ENCODE peak calls at places on chromosomes 1 and 21, in four cellular contexts. R is type B pancreatic cell, W is uterus, N is fibroblast of pulmonary artery. V is an unnamed sample.

GRCh38 chr1:194873328-194873923 is 1687.0 kb upstream of the B3GALT2 start:
- DNase-seq in R (no peak), W (no peak), N (peak; percentile 30), V (no peak)

GRCh38 chr1:30106125-30106524 is 617.3 kb downstream of the MATN1 start:
- DNase-seq in R (no peak), W (peak; percentile 34), N (peak; percentile 38), V (peak; percentile 9)

GRCh38 chr1:9320520-9321479 is 28.1 kb downstream of the SPSB1 start:
- DNase-seq in R (no peak), W (no peak), N (no peak), V (no peak)

GRCh38 chr1:48001696-48002095 is 4.5 kb upstream of the TRABD2B start:
- DNase-seq in R (no peak), W (no peak), N (no peak), V (no peak)

GRCh38 chr1:110086959-110087358 is 16.5 kb upstream of the ALX3 start:
- DNase-seq in R (no peak), W (no peak), N (no peak), V (no peak)

GRCh38 chr1:19070197-19070651 is 113.7 kb upstream of the IFFO2 start:
- DNase-seq in R (no peak), W (no peak), N (no peak), V (no peak)

GRCh38 chr1:202698276-202698675 is 12.0 kb downstream of the SYT2 start:
- DNase-seq in R (no peak), W (no peak), N (no peak), V (no peak)

GRCh38 chr1:85862456-85862855 is 154.2 kb upstream of the ZNHIT6 start:
- DNase-seq in R (no peak), W (no peak), N (peak; percentile 21), V (peak; percentile 23)

GRCh38 chr21:39175154-39175553 is 8.1 kb downstream of the PSMG1 start:
- DNase-seq in R (no peak), W (no peak), N (peak; percentile 62), V (no peak)

GRCh38 chr1:164609084-164609483 is 50.1 kb downstream of the PBX1 start:
- DNase-seq in R (no peak), W (no peak), N (no peak), V (no peak)

GRCh38 chr1:168202941-168203654 is 22.7 kb upstream of the SFT2D2 start:
- DNase-seq in R (no peak), W (peak; percentile 47), N (peak; percentile 97), V (peak; percentile 67)

GRCh38 chr1:151837841-151838490 is 1.7 kb downstream of the C2CD4D start:
- DNase-seq in R (no peak), W (no peak), N (no peak), V (no peak)

GRCh38 chr1:118993712-118994049 is 5.5 kb upstream of the TBX15 start:
- DNase-seq in R (no peak), W (no peak), N (no peak), V (no peak)

GRCh38 chr1:153945131-153945794 is 1.3 kb downstream of the DENND4B start:
- DNase-seq in R (no peak), W (no peak), N (peak; percentile 63), V (no peak)

GRCh38 chr1:52674497-52675384 is 23.4 kb downstream of the COA7 start:
- DNase-seq in R (no peak), W (no peak), N (no peak), V (peak; percentile 29)

GRCh38 chr1:232991238-232991637 is 40.8 kb downstream of the NTPCR start:
- DNase-seq in R (no peak), W (no peak), N (no peak), V (no peak)

GRCh38 chr1:85245456-85245855 is 14.0 kb downstream of the C1orf52 start:
- DNase-seq in R (no peak), W (no peak), N (peak; percentile 11), V (no peak)

GRCh38 chr1:40382110-40382464 is 8.6 kb downstream of the SMAP2 start:
- DNase-seq in R (no peak), W (no peak), N (no peak), V (no peak)

GRCh38 chr1:40381268-40382109 is 8.0 kb downstream of the SMAP2 start:
- DNase-seq in R (no peak), W (no peak), N (no peak), V (no peak)

GRCh38 chr1:40383488-40384412 is 10.2 kb downstream of the SMAP2 start:
- DNase-seq in R (no peak), W (no peak), N (peak; percentile 73), V (no peak)

GRCh38 chr1:40383095-40383487 is 9.6 kb downstream of the SMAP2 start:
- DNase-seq in R (no peak), W (no peak), N (no peak), V (no peak)

DNA sequence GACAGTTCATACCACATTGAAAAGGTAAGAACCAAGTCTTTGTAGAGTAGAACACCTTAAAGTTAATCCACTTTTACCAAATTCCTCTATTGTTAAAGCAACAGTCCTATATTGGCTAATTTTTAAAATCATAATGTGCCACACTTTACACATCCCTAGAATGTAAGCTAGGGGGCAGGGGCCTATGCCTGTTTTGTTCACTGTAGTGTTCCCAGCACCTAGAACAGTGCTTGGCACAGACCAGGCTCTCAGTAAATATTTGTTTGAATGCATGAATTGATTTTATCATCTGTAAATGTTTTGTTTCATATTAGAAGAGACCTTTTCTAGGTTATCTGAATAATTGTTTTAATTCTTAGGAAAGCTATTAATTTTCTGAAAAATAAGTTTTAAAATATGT is 9.1 kb downstream of the SMAP2 start:
- DNase-seq in R (no peak), W (no peak), N (no peak), V (no peak)
- TF ChIP-seq CTCF in R (no peak), W (no peak), N (no peak), V (no peak)

GRCh38 chr1:42333662-42334239 is 1.3 kb downstream of the FOXJ3 start:
- DNase-seq in R (no peak), W (no peak), N (no peak), V (no peak)
- TF ChIP-seq CTCF in R (no peak), W (no peak), N (no peak), V (no peak)

GRCh38 chr21:41109174-41109573 is 58.8 kb upstream of the BACE2 start:
- DNase-seq in R (no peak), W (no peak), N (no peak), V (no peak)
- TF ChIP-seq CTCF in R (no peak), W (no peak), N (no peak), V (no peak)

DNA sequence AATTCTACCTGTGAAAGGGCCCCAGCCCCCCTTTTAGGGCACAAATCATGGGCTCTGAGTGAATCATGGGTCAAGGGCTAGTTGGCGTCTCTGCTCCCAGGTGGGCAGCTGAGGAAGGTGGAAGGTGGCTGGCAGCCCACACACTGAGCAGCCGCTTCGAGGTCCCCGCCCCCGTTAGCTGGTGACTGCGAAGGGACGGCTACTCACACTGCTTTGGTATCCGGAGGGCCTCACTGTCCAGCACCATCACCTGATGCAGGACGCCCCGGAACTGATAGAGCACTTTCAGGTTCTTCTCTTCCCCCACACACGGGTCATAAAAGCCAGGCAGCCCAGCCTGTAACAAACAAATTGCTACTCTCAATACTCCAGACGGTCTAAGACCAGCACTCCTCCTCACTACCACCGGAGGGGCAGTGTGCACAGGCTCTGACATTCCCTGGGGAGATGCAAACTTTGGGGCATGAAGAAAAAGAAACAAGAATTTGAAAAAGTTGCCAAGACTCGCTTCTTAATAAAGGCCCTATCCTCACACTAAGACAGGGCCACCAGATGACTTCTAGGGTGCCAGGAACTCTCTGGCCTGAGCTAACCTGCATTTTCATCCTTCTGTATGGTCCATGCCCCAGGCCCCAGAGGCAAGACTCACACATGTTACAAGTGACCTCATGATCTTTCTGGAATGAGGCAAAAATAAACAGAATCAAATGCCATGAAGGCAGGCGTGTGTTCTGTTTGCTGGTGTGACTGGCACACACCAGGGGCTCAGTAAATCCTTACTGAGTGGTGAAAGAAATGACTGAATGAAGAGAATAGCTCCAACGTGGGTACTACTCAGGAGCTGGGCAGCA is 11.5 kb downstream of the THAP3 start:
- DNase-seq in R (no peak), W (no peak), N (no peak), V (no peak)
- TF ChIP-seq CTCF in R (peak; percentile 19), W (no peak), N (no peak), V (no peak)

V was measured in brain microvascular endothelial cell.